ENCODE peak calls at places on chromosomes 16 and 17, in five cellular contexts. One of them, this sample, is unnamed.

GRCh38 chr17:59752446-59752845 is 45.0 kb downstream of the VMP1 start:
- DNase-seq in CD8-positive, alpha-beta T cell: no peak
- DNase-seq in neural progenitor cell: no peak
- DNase-seq in AG09309: no peak
- DNase-seq in adrenal gland: no peak
- DNase-seq in this sample: peak; percentile 7

GRCh38 chr16:72501739-72502653 is 330.0 kb upstream of the PMFBP1 start:
- DNase-seq in CD8-positive, alpha-beta T cell: peak; percentile 26
- DNase-seq in neural progenitor cell: peak; percentile 75
- DNase-seq in AG09309: peak; percentile 46
- DNase-seq in adrenal gland: peak; percentile 58
- DNase-seq in this sample: peak; percentile 60

GRCh38 chr16:27111486-27111885 is 44.8 kb downstream of the C16orf82 start:
- DNase-seq in CD8-positive, alpha-beta T cell: no peak
- DNase-seq in neural progenitor cell: no peak
- DNase-seq in AG09309: no peak
- DNase-seq in adrenal gland: no peak
- DNase-seq in this sample: no peak

GRCh38 chr16:81448154-81449131 is 3.8 kb downstream of the CMIP start:
- DNase-seq in CD8-positive, alpha-beta T cell: no peak
- DNase-seq in neural progenitor cell: peak; percentile 68
- DNase-seq in AG09309: no peak
- DNase-seq in adrenal gland: peak; percentile 57
- DNase-seq in this sample: no peak

GRCh38 chr16:65214196-65214595 is 92.3 kb upstream of the CDH11 start:
- DNase-seq in CD8-positive, alpha-beta T cell: no peak
- DNase-seq in neural progenitor cell: no peak
- DNase-seq in AG09309: peak; percentile 11
- DNase-seq in adrenal gland: no peak
- DNase-seq in this sample: no peak

GRCh38 chr17:68351395-68351794 is 60.1 kb downstream of the ARSG start:
- DNase-seq in CD8-positive, alpha-beta T cell: no peak
- DNase-seq in neural progenitor cell: no peak
- DNase-seq in AG09309: no peak
- DNase-seq in adrenal gland: no peak
- DNase-seq in this sample: peak; percentile 28

GRCh38 chr17:59618894-59619312 is 792 bp upstream of the CLTC start:
- DNase-seq in CD8-positive, alpha-beta T cell: no peak
- DNase-seq in neural progenitor cell: peak; percentile 95
- DNase-seq in AG09309: no peak
- DNase-seq in adrenal gland: no peak
- DNase-seq in this sample: no peak

GRCh38 chr17:15090533-15090932 is 174.6 kb downstream of the PMP22 start:
- DNase-seq in CD8-positive, alpha-beta T cell: no peak
- DNase-seq in neural progenitor cell: no peak
- DNase-seq in AG09309: no peak
- DNase-seq in adrenal gland: no peak
- DNase-seq in this sample: no peak

GRCh38 chr16:9351440-9351839 is 260.0 kb downstream of the HAPSTR1 start:
- DNase-seq in CD8-positive, alpha-beta T cell: no peak
- DNase-seq in neural progenitor cell: no peak
- DNase-seq in AG09309: no peak
- DNase-seq in adrenal gland: no peak
- DNase-seq in this sample: no peak

GRCh38 chr17:27463235-27463677 is 7.0 kb downstream of the KSR1 start:
- DNase-seq in CD8-positive, alpha-beta T cell: no peak
- DNase-seq in neural progenitor cell: no peak
- DNase-seq in AG09309: no peak
- DNase-seq in adrenal gland: no peak
- DNase-seq in this sample: no peak

GRCh38 chr17:49521521-49522185 is 26.6 kb downstream of the NGFR start:
- DNase-seq in CD8-positive, alpha-beta T cell: no peak
- DNase-seq in neural progenitor cell: no peak
- DNase-seq in AG09309: no peak
- DNase-seq in adrenal gland: no peak
- DNase-seq in this sample: no peak

GRCh38 chr17:63930951-63931575 is 1.1 kb downstream of the CD79B start:
- DNase-seq in CD8-positive, alpha-beta T cell: peak; percentile 70
- DNase-seq in neural progenitor cell: peak; percentile 30
- DNase-seq in AG09309: no peak
- DNase-seq in adrenal gland: peak; percentile 70
- DNase-seq in this sample: no peak

GRCh38 chr17:29117440-29117753 is 62.8 kb downstream of the MYO18A start:
- DNase-seq in CD8-positive, alpha-beta T cell: no peak
- DNase-seq in neural progenitor cell: no peak
- DNase-seq in AG09309: no peak
- DNase-seq in adrenal gland: no peak
- DNase-seq in this sample: no peak

GRCh38 chr16:85413713-85414663 is 199.1 kb upstream of the GSE1 start:
- DNase-seq in CD8-positive, alpha-beta T cell: no peak
- DNase-seq in neural progenitor cell: no peak
- DNase-seq in AG09309: no peak
- DNase-seq in adrenal gland: peak; percentile 6
- DNase-seq in this sample: no peak

GRCh38 chr17:9783012-9783411 is 8.4 kb downstream of the DHRS7C start:
- DNase-seq in CD8-positive, alpha-beta T cell: no peak
- DNase-seq in neural progenitor cell: no peak
- DNase-seq in AG09309: no peak
- DNase-seq in adrenal gland: no peak
- DNase-seq in this sample: no peak

GRCh38 chr16:66534376-66534799 is 15.5 kb downstream of the TK2 start:
- DNase-seq in CD8-positive, alpha-beta T cell: no peak
- DNase-seq in neural progenitor cell: no peak
- DNase-seq in AG09309: no peak
- DNase-seq in adrenal gland: no peak
- DNase-seq in this sample: no peak

GRCh38 chr17:77733576-77734296 is 224.8 kb upstream of the TNRC6C start:
- DNase-seq in CD8-positive, alpha-beta T cell: peak; percentile 4
- DNase-seq in neural progenitor cell: no peak
- DNase-seq in AG09309: no peak
- DNase-seq in adrenal gland: no peak
- DNase-seq in this sample: no peak

GRCh38 chr17:64784353-64784798 is 122.3 kb upstream of the SMURF2 start:
- DNase-seq in CD8-positive, alpha-beta T cell: no peak
- DNase-seq in neural progenitor cell: no peak
- DNase-seq in AG09309: no peak
- DNase-seq in adrenal gland: no peak
- DNase-seq in this sample: no peak

GRCh38 chr17:46810837-46811236 is 7.7 kb downstream of the WNT3 start:
- DNase-seq in CD8-positive, alpha-beta T cell: no peak
- DNase-seq in neural progenitor cell: no peak
- DNase-seq in AG09309: no peak
- DNase-seq in adrenal gland: no peak
- DNase-seq in this sample: no peak

GRCh38 chr17:34412965-34413441 is 50.0 kb upstream of the CCL1 start:
- DNase-seq in CD8-positive, alpha-beta T cell: no peak
- DNase-seq in neural progenitor cell: no peak
- DNase-seq in AG09309: no peak
- DNase-seq in adrenal gland: no peak
- DNase-seq in this sample: peak; percentile 12

GRCh38 chr17:40556884-40557414 is 8.3 kb downstream of the CCR7 start:
- DNase-seq in CD8-positive, alpha-beta T cell: no peak
- DNase-seq in neural progenitor cell: no peak
- DNase-seq in AG09309: no peak
- DNase-seq in adrenal gland: no peak
- DNase-seq in this sample: no peak

GRCh38 chr16:67673712-67674580 is 7.3 kb downstream of the C16orf86 start:
- DNase-seq in CD8-positive, alpha-beta T cell: no peak
- DNase-seq in neural progenitor cell: no peak
- DNase-seq in AG09309: no peak
- DNase-seq in adrenal gland: peak; percentile 70
- DNase-seq in this sample: no peak

GRCh38 chr17:16972346-16972745 is 428 bp upstream of the TNFRSF13B start:
- DNase-seq in CD8-positive, alpha-beta T cell: no peak
- DNase-seq in neural progenitor cell: no peak
- DNase-seq in AG09309: no peak
- DNase-seq in adrenal gland: no peak
- DNase-seq in this sample: no peak

GRCh38 chr17:6541886-6542285 is 14.5 kb downstream of the PITPNM3 start:
- DNase-seq in CD8-positive, alpha-beta T cell: no peak
- DNase-seq in neural progenitor cell: no peak
- DNase-seq in AG09309: no peak
- DNase-seq in adrenal gland: no peak
- DNase-seq in this sample: no peak
- TF ChIP-seq CTCF in CD8-positive, alpha-beta T cell: no peak
- TF ChIP-seq CTCF in neural progenitor cell: no peak
- TF ChIP-seq CTCF in AG09309: no peak
- TF ChIP-seq CTCF in adrenal gland: no peak
- TF ChIP-seq CTCF in this sample: no peak

GRCh38 chr16:87391950-87392822 is at the start of gene MAP1LC3B:
- DNase-seq in CD8-positive, alpha-beta T cell: peak; percentile 96
- DNase-seq in neural progenitor cell: peak; percentile 99
- DNase-seq in AG09309: peak; percentile 81
- DNase-seq in adrenal gland: peak; percentile 96
- DNase-seq in this sample: peak; percentile 94

GRCh38 chr16:87389245-87389644 is 2.9 kb upstream of the MAP1LC3B start:
- DNase-seq in CD8-positive, alpha-beta T cell: no peak
- DNase-seq in neural progenitor cell: no peak
- DNase-seq in AG09309: no peak
- DNase-seq in adrenal gland: peak; percentile 7
- DNase-seq in this sample: no peak

GRCh38 chr16:87392823-87393679 is 915 bp downstream of the MAP1LC3B start:
- DNase-seq in CD8-positive, alpha-beta T cell: peak; percentile 46
- DNase-seq in neural progenitor cell: peak; percentile 68
- DNase-seq in AG09309: no peak
- DNase-seq in adrenal gland: peak; percentile 76
- DNase-seq in this sample: peak; percentile 53

GRCh38 chr16:87390641-87391323 is 1.4 kb upstream of the MAP1LC3B start:
- DNase-seq in CD8-positive, alpha-beta T cell: no peak
- DNase-seq in neural progenitor cell: peak; percentile 33
- DNase-seq in AG09309: no peak
- DNase-seq in adrenal gland: peak; percentile 38
- DNase-seq in this sample: no peak

GRCh38 chr16:87391324-87391949 is 699 bp upstream of the MAP1LC3B start:
- DNase-seq in CD8-positive, alpha-beta T cell: peak; percentile 21
- DNase-seq in neural progenitor cell: peak; percentile 77
- DNase-seq in AG09309: no peak
- DNase-seq in adrenal gland: peak; percentile 78
- DNase-seq in this sample: no peak
- TF ChIP-seq CTCF in CD8-positive, alpha-beta T cell: no peak
- TF ChIP-seq CTCF in neural progenitor cell: no peak
- TF ChIP-seq CTCF in AG09309: no peak
- TF ChIP-seq CTCF in adrenal gland: no peak
- TF ChIP-seq CTCF in this sample: no peak

DNA sequence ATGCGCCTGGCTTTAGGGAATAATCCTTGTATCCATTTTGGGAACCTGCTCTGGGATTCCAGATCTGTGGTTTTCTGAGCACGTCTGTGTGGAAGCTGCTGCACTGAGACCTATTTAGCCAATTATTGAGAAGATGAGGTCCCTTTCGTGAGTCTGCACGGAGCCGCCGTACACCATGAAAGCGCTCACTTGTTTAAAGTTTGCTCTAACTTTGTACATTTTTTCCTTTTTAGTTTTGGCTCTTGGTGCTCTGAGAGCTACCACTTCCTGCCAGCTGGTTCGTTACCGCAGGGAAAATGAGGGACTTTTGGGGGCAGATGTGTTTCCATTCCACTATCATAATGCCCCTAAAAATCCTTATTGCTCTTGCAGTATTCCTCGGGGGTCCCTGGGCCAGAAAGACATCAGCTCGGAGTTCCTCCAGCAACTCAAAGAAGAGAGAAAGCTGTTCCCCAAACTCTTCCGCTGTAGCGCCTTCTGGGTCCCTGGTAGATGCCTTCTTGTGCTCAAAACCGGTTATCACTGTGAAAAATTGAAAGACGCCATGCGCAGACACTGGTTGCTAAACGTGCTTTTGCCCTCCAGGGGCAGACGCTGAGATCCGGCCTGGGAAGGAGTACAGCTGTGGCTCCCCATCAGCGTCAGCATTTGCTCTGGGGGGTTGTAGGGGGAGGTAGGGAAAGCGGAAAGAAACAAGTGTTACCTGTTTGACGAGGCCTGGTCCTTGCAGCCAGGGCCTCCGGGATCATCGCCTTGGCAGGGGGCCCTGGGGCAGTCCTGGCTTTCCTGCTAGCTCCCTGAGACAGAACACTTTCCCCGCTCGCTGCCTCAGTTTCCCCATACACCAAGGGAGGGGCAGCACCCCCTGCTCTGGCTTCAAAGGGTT is 238.1 kb downstream of the MRTFB start:
- DNase-seq in CD8-positive, alpha-beta T cell: peak; percentile 21
- DNase-seq in neural progenitor cell: peak; percentile 42
- DNase-seq in AG09309: no peak
- DNase-seq in adrenal gland: no peak
- DNase-seq in this sample: peak; percentile 67
- TF ChIP-seq CTCF in CD8-positive, alpha-beta T cell: no peak
- TF ChIP-seq CTCF in neural progenitor cell: peak; percentile 26
- TF ChIP-seq CTCF in AG09309: peak; percentile 22
- TF ChIP-seq CTCF in adrenal gland: no peak
- TF ChIP-seq CTCF in this sample: peak; percentile 49

DNA sequence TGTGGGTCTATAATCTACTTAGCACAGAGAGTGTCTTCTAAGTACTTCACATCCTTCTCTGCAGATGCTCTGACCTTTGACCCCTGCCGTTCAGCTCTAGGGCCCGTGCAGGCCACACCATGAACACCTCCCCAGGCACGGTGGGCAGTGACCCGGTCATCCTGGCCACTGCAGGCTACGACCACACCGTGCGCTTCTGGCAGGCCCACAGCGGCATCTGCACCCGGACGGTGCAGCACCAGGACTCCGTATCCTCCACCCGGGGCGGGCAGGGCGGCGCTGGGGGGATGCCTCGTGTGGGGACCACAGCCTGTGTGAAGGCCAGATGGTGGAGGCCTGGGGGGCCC is 686 bp downstream of the MLST8 start:
- DNase-seq in CD8-positive, alpha-beta T cell: no peak
- DNase-seq in neural progenitor cell: peak; percentile 69
- DNase-seq in AG09309: no peak
- DNase-seq in adrenal gland: no peak
- DNase-seq in this sample: no peak
- TF ChIP-seq CTCF in CD8-positive, alpha-beta T cell: no peak
- TF ChIP-seq CTCF in neural progenitor cell: no peak
- TF ChIP-seq CTCF in AG09309: no peak
- TF ChIP-seq CTCF in adrenal gland: no peak
- TF ChIP-seq CTCF in this sample: no peak

DNA sequence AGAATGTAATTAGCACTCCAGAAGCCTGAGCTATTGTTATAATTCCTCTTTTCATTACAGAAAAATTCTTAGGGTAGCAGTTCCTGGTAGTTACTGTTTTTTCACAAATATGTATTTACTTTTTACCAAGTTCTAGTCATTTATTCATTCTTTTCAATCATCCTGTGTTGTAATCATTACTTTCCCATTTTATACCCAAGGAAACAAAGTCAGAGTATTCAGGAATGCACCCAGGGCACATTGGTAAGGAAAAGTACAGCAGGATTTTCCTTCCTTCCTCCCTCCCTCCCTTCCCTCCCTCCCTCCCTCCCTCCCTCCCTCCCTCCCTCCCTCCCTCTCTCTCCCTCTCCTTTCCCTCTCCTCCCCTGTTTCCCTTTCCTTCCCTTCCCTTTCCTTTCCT is 115.9 kb upstream of the RBFOX1 start:
- DNase-seq in CD8-positive, alpha-beta T cell: no peak
- DNase-seq in neural progenitor cell: no peak
- DNase-seq in AG09309: no peak
- DNase-seq in adrenal gland: no peak
- DNase-seq in this sample: no peak
- TF ChIP-seq CTCF in CD8-positive, alpha-beta T cell: no peak
- TF ChIP-seq CTCF in neural progenitor cell: no peak
- TF ChIP-seq CTCF in AG09309: no peak
- TF ChIP-seq CTCF in adrenal gland: no peak
- TF ChIP-seq CTCF in this sample: no peak

GRCh38 chr17:19270347-19270950 is 33.3 kb downstream of the EPN2 start:
- DNase-seq in CD8-positive, alpha-beta T cell: no peak
- DNase-seq in neural progenitor cell: peak; percentile 35
- DNase-seq in AG09309: no peak
- DNase-seq in adrenal gland: no peak
- DNase-seq in this sample: no peak
- TF ChIP-seq CTCF in CD8-positive, alpha-beta T cell: no peak
- TF ChIP-seq CTCF in neural progenitor cell: peak; percentile 22
- TF ChIP-seq CTCF in AG09309: no peak
- TF ChIP-seq CTCF in adrenal gland: no peak
- TF ChIP-seq CTCF in this sample: peak; percentile 31

GRCh38 chr17:55962931-55963378 is 190.3 kb upstream of the ANKFN1 start:
- DNase-seq in CD8-positive, alpha-beta T cell: no peak
- DNase-seq in neural progenitor cell: no peak
- DNase-seq in AG09309: no peak
- DNase-seq in adrenal gland: no peak
- DNase-seq in this sample: no peak
- TF ChIP-seq CTCF in CD8-positive, alpha-beta T cell: no peak
- TF ChIP-seq CTCF in neural progenitor cell: no peak
- TF ChIP-seq CTCF in AG09309: no peak
- TF ChIP-seq CTCF in adrenal gland: no peak
- TF ChIP-seq CTCF in this sample: no peak

This sample was measured in HFFc6.